ENCODE peak calls at places on chromosomes 4 and X, in six cellular contexts. B is AG09309, F is fibroblast of pulmonary artery, M is cardiac muscle cell, Z is HL-60, L is ovary. N is an unnamed sample.

GRCh38 chr4:124276461-124276860 is 436.1 kb downstream of the ANKRD50 start:
- DNase-seq in B (no peak), F (no peak), M (no peak), Z (no peak), L (no peak), N (peak)

GRCh38 chr4:34046580-34046979 is 2197.7 kb downstream of the ARAP2 start:
- DNase-seq in B (peak), F (peak), M (peak), Z (no peak), L (no peak), N (peak)

GRCh38 chr4:183370786-183371185 is 48.6 kb upstream of the CLDN24 start:
- DNase-seq in B (no peak), F (no peak), M (no peak), Z (no peak), L (no peak), N (no peak)

GRCh38 chr4:109730294-109731051 is 603 bp upstream of the PLA2G12A start:
- DNase-seq in B (peak), F (peak), M (peak), Z (no peak), L (peak), N (peak)

GRCh38 chrX:46759645-46759974 is 692 bp upstream of the SLC9A7 start:
- DNase-seq in B (no peak), F (no peak), M (peak), Z (no peak), L (no peak), N (peak)

GRCh38 chrX:102745513-102746133 is 25.1 kb downstream of the GPRASP3 start:
- DNase-seq in B (no peak), F (no peak), M (peak), Z (no peak), L (peak), N (no peak)

GRCh38 chr4:184460495-184461285 is 13.7 kb downstream of the IRF2 start:
- DNase-seq in B (no peak), F (no peak), M (no peak), Z (no peak), L (no peak), N (no peak)

GRCh38 chr4:111499291-111499690 is 646.0 kb upstream of the FAM241A start:
- DNase-seq in B (no peak), F (no peak), M (no peak), Z (no peak), L (no peak), N (no peak)

GRCh38 chr4:61521451-61521850 is 321.3 kb downstream of the ADGRL3 start:
- DNase-seq in B (no peak), F (no peak), M (no peak), Z (no peak), L (no peak), N (no peak)

GRCh38 chr4:177964061-177964460 is 521.8 kb upstream of the AGA start:
- DNase-seq in B (no peak), F (no peak), M (no peak), Z (no peak), L (no peak), N (no peak)

GRCh38 chr4:19002170-19002569 is 980.6 kb upstream of the LCORL start:
- DNase-seq in B (no peak), F (no peak), M (no peak), Z (no peak), L (no peak), N (no peak)

GRCh38 chrX:46863072-46863471 is 26.2 kb downstream of the RP2 start:
- DNase-seq in B (no peak), F (no peak), M (no peak), Z (no peak), L (no peak), N (no peak)

GRCh38 chr4:112060212-112060611 is 85.0 kb upstream of the FAM241A start:
- DNase-seq in B (no peak), F (peak), M (peak), Z (no peak), L (no peak), N (peak)

GRCh38 chr4:79874197-79874596 is 198.8 kb downstream of the ANTXR2 start:
- DNase-seq in B (no peak), F (no peak), M (no peak), Z (no peak), L (no peak), N (no peak)

GRCh38 chr4:154004859-154005520 is 216.1 kb upstream of the SFRP2 start:
- DNase-seq in B (peak), F (peak), M (peak), Z (no peak), L (no peak), N (peak)

GRCh38 chrX:39773150-39773549 is 324.6 kb downstream of the BCOR start:
- DNase-seq in B (no peak), F (no peak), M (no peak), Z (no peak), L (no peak), N (no peak)
- H3K4me3 ChIP-seq in B (no peak), F (no peak), M (no peak), Z (no peak), L (no peak), N (no peak)

DNA sequence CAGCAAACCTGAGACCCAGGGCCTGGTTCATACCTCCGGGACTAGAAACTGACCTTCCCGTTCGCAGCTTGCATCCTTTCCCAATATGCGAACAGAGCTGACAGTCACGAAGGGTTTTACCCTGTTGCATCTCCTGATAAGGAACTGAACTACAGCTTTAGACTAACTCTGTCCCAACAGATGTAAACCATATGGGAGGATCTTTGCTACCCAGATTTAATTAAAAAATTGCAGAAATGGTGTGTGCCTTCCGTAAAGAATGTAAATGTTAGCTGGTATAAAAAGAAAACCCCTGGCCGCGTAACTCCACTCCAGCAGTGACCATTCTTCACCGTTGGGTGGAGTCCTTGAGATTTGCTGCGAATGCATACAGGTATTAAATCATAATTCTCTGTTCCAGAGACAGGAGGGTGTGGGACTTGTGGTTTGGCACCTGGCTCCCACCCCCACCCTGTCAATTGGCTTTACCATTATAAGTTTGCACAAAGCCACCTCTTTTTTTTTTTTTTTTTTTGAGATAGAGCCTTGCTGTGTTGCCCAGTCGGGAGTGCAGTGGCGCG is 40.6 kb upstream of the SORCS2 start:
- DNase-seq in B (no peak), F (no peak), M (no peak), Z (no peak), L (no peak), N (no peak)
- TF ChIP-seq CTCF in B (peak), F (peak), M (peak), Z (no peak), L (no peak), N (peak)

GRCh38 chr4:40317921-40318658 is 17.0 kb upstream of the CHRNA9 start:
- DNase-seq in B (no peak), F (no peak), M (peak), Z (no peak), L (no peak), N (no peak)

GRCh38 chr4:40311811-40312346 is 23.3 kb upstream of the CHRNA9 start:
- DNase-seq in B (no peak), F (peak), M (no peak), Z (no peak), L (no peak), N (no peak)

GRCh38 chr4:40314951-40315350 is 20.2 kb upstream of the CHRNA9 start:
- DNase-seq in B (no peak), F (peak), M (no peak), Z (peak), L (no peak), N (no peak)

GRCh38 chr4:40316782-40317635 is 18.1 kb upstream of the CHRNA9 start:
- DNase-seq in B (peak), F (peak), M (peak), Z (peak), L (peak), N (peak)

GRCh38 chr4:40316333-40316781 is 18.8 kb upstream of the CHRNA9 start:
- DNase-seq in B (peak), F (peak), M (peak), Z (peak), L (peak), N (peak)
- H3K4me3 ChIP-seq in B (peak), F (peak), M (no peak), Z (no peak), L (peak), N (peak)

GRCh38 chrX:71650333-71650969 is 16.9 kb upstream of the LOC101059915 start:
- DNase-seq in B (no peak), F (no peak), M (no peak), Z (no peak), L (no peak), N (no peak)
- TF ChIP-seq CTCF in B (no peak), F (peak), M (peak), Z (no peak), L (no peak), N (no peak)

GRCh38 chrX:136189222-136189621 is 41.9 kb downstream of the FHL1 start:
- DNase-seq in B (no peak), F (no peak), M (peak), Z (no peak), L (no peak), N (peak)

GRCh38 chrX:136183175-136183574 is 35.8 kb downstream of the FHL1 start:
- DNase-seq in B (no peak), F (no peak), M (no peak), Z (no peak), L (no peak), N (no peak)

GRCh38 chrX:136183917-136184316 is 36.6 kb downstream of the FHL1 start:
- DNase-seq in B (no peak), F (peak), M (no peak), Z (no peak), L (no peak), N (no peak)

GRCh38 chrX:136185409-136186022 is 38.2 kb downstream of the FHL1 start:
- DNase-seq in B (no peak), F (peak), M (peak), Z (no peak), L (no peak), N (peak)

DNA sequence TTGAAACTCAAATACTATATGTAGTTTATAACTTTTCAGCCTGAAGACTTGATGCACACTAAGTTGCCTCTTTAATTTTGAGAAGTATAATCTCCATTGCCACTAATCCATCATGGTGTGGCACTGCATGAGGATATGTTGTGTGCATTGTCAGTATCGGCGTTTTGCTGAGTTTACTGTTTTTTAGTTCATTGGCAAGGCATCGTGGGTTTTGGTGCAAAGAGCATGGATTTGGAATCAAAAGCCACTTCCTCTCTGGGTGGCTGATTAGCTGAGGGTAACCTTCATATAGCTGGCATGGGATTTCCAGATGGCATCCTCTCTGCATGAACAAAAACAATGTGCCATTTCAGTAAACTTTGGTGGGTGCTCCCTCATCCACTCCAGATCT is 38.7 kb downstream of the FHL1 start:
- DNase-seq in B (no peak), F (no peak), M (no peak), Z (no peak), L (no peak), N (no peak)
- H3K4me3 ChIP-seq in B (no peak), F (no peak), M (no peak), Z (no peak), L (no peak), N (no peak)

GRCh38 chr4:75287738-75288517 is 226.3 kb downstream of the RCHY1 start:
- DNase-seq in B (no peak), F (no peak), M (no peak), Z (no peak), L (no peak), N (no peak)
- TF ChIP-seq CTCF in B (no peak), F (no peak), M (no peak), Z (no peak), L (no peak), N (no peak)

GRCh38 chr4:73137121-73137520 is 67.6 kb upstream of the COX18 start:
- DNase-seq in B (no peak), F (no peak), M (no peak), Z (no peak), L (no peak), N (no peak)

GRCh38 chr4:73139245-73139644 is 69.7 kb upstream of the COX18 start:
- DNase-seq in B (no peak), F (no peak), M (no peak), Z (no peak), L (no peak), N (no peak)

GRCh38 chr4:73142995-73143547 is 73.6 kb upstream of the COX18 start:
- DNase-seq in B (no peak), F (no peak), M (peak), Z (no peak), L (no peak), N (no peak)

DNA sequence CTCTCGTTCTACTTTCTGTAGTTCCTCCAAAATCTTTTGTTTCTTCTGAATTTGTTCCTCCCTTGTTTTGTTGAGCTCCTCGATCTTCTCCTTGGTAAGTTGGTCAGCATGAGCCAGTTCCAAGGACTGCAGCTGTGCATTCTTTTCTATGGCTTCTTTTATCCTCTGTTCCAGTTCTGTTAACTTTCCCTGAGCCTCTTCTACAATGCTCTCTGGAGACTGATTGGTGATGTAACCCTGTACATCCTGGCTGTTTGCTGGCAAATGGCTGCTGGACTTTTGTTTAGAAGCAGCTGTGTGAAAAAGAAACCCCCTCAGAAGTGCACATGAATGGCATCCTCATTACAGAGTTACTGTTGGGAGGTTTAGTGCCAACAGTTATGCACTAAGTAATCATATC is 70.5 kb upstream of the COX18 start:
- DNase-seq in B (no peak), F (peak), M (peak), Z (no peak), L (no peak), N (no peak)
- H3K4me3 ChIP-seq in B (no peak), F (no peak), M (no peak), Z (no peak), L (no peak), N (no peak)

DNA sequence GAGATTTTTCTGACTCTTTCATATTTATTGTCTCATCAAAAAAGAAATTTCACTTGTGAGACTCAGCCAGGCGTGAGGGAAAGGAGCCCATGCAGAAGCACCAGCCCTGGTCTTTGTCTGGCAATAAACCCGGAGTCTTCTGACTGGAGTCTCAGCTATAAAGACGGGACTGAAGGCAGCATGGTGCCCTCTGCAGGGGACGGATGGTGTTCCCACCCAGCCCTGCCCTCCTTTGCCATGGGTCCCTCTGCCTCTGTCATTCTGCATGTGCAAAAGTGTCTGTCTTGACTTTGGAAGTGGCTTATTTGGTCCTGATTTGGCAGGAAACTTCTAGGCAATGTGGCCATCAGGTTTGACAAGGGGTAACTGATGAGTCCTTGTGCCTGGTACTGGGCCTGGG is 14.3 kb downstream of the ZNF185 start:
- DNase-seq in B (no peak), F (no peak), M (no peak), Z (no peak), L (no peak), N (no peak)
- TF ChIP-seq CTCF in B (no peak), F (no peak), M (no peak), Z (no peak), L (no peak), N (no peak)

N was measured in fibroblast of the aortic adventitia.